ENCODE peak calls at places on chromosomes 5 and 9, in seven cellular contexts. One of them, this sample, is unnamed.
A peak's percentile ranks its signal among the peaks of the same experiment; 100 is the strongest.

GRCh38 chr9:14433841-14434511 is 120.0 kb upstream of the NFIB start:
- DNase-seq in mammary epithelial cell: peak; percentile 62
- DNase-seq in kidney epithelial cell: no peak
- DNase-seq in CD8-positive, alpha-beta T cell: no peak
- DNase-seq in PC-9: peak; percentile 53
- DNase-seq in MM.1S: no peak
- DNase-seq in body of pancreas: peak; percentile 25
- DNase-seq in this sample: peak; percentile 7

GRCh38 chr5:127608077-127608660 is 40.7 kb upstream of the CTXN3 start:
- DNase-seq in kidney epithelial cell: no peak
- DNase-seq in body of pancreas: no peak
- DNase-seq in PC-9: peak; percentile 38
- DNase-seq in mammary epithelial cell: peak; percentile 87
- DNase-seq in CD8-positive, alpha-beta T cell: no peak
- DNase-seq in MM.1S: no peak
- DNase-seq in this sample: no peak

GRCh38 chr5:1140188-1140817 is 28.4 kb upstream of the SLC12A7 start:
- DNase-seq in kidney epithelial cell: no peak
- DNase-seq in CD8-positive, alpha-beta T cell: peak; percentile 74
- DNase-seq in body of pancreas: peak; percentile 90
- DNase-seq in mammary epithelial cell: peak; percentile 56
- DNase-seq in MM.1S: peak; percentile 84
- DNase-seq in PC-9: peak; percentile 69
- DNase-seq in this sample: peak; percentile 71

GRCh38 chr5:94694671-94695070 is 76.2 kb downstream of the SLF1 start:
- DNase-seq in PC-9: no peak
- DNase-seq in mammary epithelial cell: no peak
- DNase-seq in body of pancreas: no peak
- DNase-seq in kidney epithelial cell: no peak
- DNase-seq in MM.1S: no peak
- DNase-seq in CD8-positive, alpha-beta T cell: no peak
- DNase-seq in this sample: no peak

GRCh38 chr9:116322521-116322920 is 168.9 kb downstream of the PAPPA start:
- DNase-seq in mammary epithelial cell: no peak
- DNase-seq in kidney epithelial cell: no peak
- DNase-seq in PC-9: no peak
- DNase-seq in CD8-positive, alpha-beta T cell: no peak
- DNase-seq in body of pancreas: no peak
- DNase-seq in MM.1S: no peak
- DNase-seq in this sample: no peak

GRCh38 chr5:56543431-56544385 is 271.6 kb upstream of the MAP3K1 start:
- DNase-seq in CD8-positive, alpha-beta T cell: no peak
- DNase-seq in MM.1S: no peak
- DNase-seq in body of pancreas: no peak
- DNase-seq in PC-9: peak; percentile 97
- DNase-seq in mammary epithelial cell: peak; percentile 87
- DNase-seq in kidney epithelial cell: no peak
- DNase-seq in this sample: no peak

GRCh38 chr9:96136992-96137665 is 164.8 kb downstream of the HSD17B3 start:
- DNase-seq in mammary epithelial cell: no peak
- DNase-seq in CD8-positive, alpha-beta T cell: no peak
- DNase-seq in PC-9: no peak
- DNase-seq in MM.1S: peak; percentile 92
- DNase-seq in body of pancreas: no peak
- DNase-seq in kidney epithelial cell: no peak
- DNase-seq in this sample: peak; percentile 43

GRCh38 chr5:142253938-142254895 is 70.6 kb downstream of the SPRY4 start:
- DNase-seq in MM.1S: no peak
- DNase-seq in kidney epithelial cell: no peak
- DNase-seq in PC-9: no peak
- DNase-seq in mammary epithelial cell: no peak
- DNase-seq in body of pancreas: no peak
- DNase-seq in CD8-positive, alpha-beta T cell: no peak
- DNase-seq in this sample: no peak

GRCh38 chr5:115179959-115180709 is 10.4 kb upstream of the TRIM36 start:
- DNase-seq in body of pancreas: peak; percentile 23
- DNase-seq in CD8-positive, alpha-beta T cell: no peak
- DNase-seq in MM.1S: no peak
- DNase-seq in kidney epithelial cell: no peak
- DNase-seq in mammary epithelial cell: peak; percentile 21
- DNase-seq in PC-9: no peak
- DNase-seq in this sample: peak; percentile 37

GRCh38 chr5:10250804-10251276 is 760 bp downstream of the CCT5 start:
- DNase-seq in mammary epithelial cell: peak; percentile 34
- DNase-seq in kidney epithelial cell: no peak
- DNase-seq in MM.1S: peak; percentile 34
- DNase-seq in CD8-positive, alpha-beta T cell: no peak
- DNase-seq in body of pancreas: no peak
- DNase-seq in PC-9: no peak
- DNase-seq in this sample: no peak

GRCh38 chr9:76859860-76860259 is 46.1 kb downstream of the PRUNE2 start:
- DNase-seq in body of pancreas: no peak
- DNase-seq in mammary epithelial cell: no peak
- DNase-seq in CD8-positive, alpha-beta T cell: no peak
- DNase-seq in kidney epithelial cell: no peak
- DNase-seq in MM.1S: no peak
- DNase-seq in PC-9: no peak
- DNase-seq in this sample: no peak

GRCh38 chr9:98859941-98860340 is 52.5 kb downstream of the GALNT12 start:
- DNase-seq in PC-9: peak; percentile 28
- DNase-seq in body of pancreas: no peak
- DNase-seq in MM.1S: no peak
- DNase-seq in mammary epithelial cell: no peak
- DNase-seq in kidney epithelial cell: no peak
- DNase-seq in CD8-positive, alpha-beta T cell: no peak
- DNase-seq in this sample: no peak

GRCh38 chr5:128228506-128228905 is 144.9 kb downstream of the SLC12A2 start:
- DNase-seq in mammary epithelial cell: no peak
- DNase-seq in body of pancreas: no peak
- DNase-seq in kidney epithelial cell: peak; percentile 38
- DNase-seq in MM.1S: no peak
- DNase-seq in PC-9: peak; percentile 66
- DNase-seq in CD8-positive, alpha-beta T cell: no peak
- DNase-seq in this sample: no peak

GRCh38 chr5:72855821-72856220 is 39.4 kb downstream of the TNPO1 start:
- DNase-seq in kidney epithelial cell: no peak
- DNase-seq in body of pancreas: no peak
- DNase-seq in mammary epithelial cell: no peak
- DNase-seq in PC-9: no peak
- DNase-seq in MM.1S: no peak
- DNase-seq in CD8-positive, alpha-beta T cell: no peak
- DNase-seq in this sample: no peak

GRCh38 chr5:72860499-72860898 is 44.0 kb downstream of the TNPO1 start:
- DNase-seq in CD8-positive, alpha-beta T cell: no peak
- DNase-seq in mammary epithelial cell: no peak
- DNase-seq in body of pancreas: no peak
- DNase-seq in MM.1S: no peak
- DNase-seq in kidney epithelial cell: no peak
- DNase-seq in PC-9: no peak
- DNase-seq in this sample: no peak

GRCh38 chr5:72857396-72857795 is 40.9 kb downstream of the TNPO1 start:
- DNase-seq in mammary epithelial cell: no peak
- DNase-seq in MM.1S: no peak
- DNase-seq in PC-9: no peak
- DNase-seq in body of pancreas: no peak
- DNase-seq in kidney epithelial cell: no peak
- DNase-seq in CD8-positive, alpha-beta T cell: no peak
- DNase-seq in this sample: no peak

GRCh38 chr5:72854419-72854818 is 38.0 kb downstream of the TNPO1 start:
- DNase-seq in kidney epithelial cell: no peak
- DNase-seq in mammary epithelial cell: peak; percentile 21
- DNase-seq in body of pancreas: no peak
- DNase-seq in MM.1S: no peak
- DNase-seq in PC-9: no peak
- DNase-seq in CD8-positive, alpha-beta T cell: no peak
- DNase-seq in this sample: no peak

GRCh38 chr5:72859127-72859526 is 42.7 kb downstream of the TNPO1 start:
- DNase-seq in kidney epithelial cell: no peak
- DNase-seq in CD8-positive, alpha-beta T cell: no peak
- DNase-seq in MM.1S: no peak
- DNase-seq in body of pancreas: no peak
- DNase-seq in mammary epithelial cell: no peak
- DNase-seq in PC-9: no peak
- DNase-seq in this sample: no peak
- H3K36me3 ChIP-seq in kidney epithelial cell: no peaks in the 10 kb centered on the region
- H3K36me3 ChIP-seq in CD8-positive, alpha-beta T cell: peaks cover 33% of the 10 kb centered on the region
- H3K36me3 ChIP-seq in MM.1S: peaks cover 30% of the 10 kb centered on the region
- H3K36me3 ChIP-seq in body of pancreas: no peaks in the 10 kb centered on the region
- H3K36me3 ChIP-seq in mammary epithelial cell: peaks cover 55% of the 10 kb centered on the region
- H3K36me3 ChIP-seq in PC-9: peaks cover 75% of the 10 kb centered on the region
- H3K36me3 ChIP-seq in this sample: peaks cover 11% of the 10 kb centered on the region

GRCh38 chr5:141234109-141234508 is 11.0 kb downstream of the PCDHB14 start:
- DNase-seq in PC-9: no peak
- DNase-seq in MM.1S: no peak
- DNase-seq in kidney epithelial cell: no peak
- DNase-seq in mammary epithelial cell: peak; percentile 7
- DNase-seq in body of pancreas: peak; percentile 26
- DNase-seq in CD8-positive, alpha-beta T cell: no peak
- DNase-seq in this sample: no peak
- TF ChIP-seq CTCF in PC-9: peak; percentile 44
- TF ChIP-seq CTCF in MM.1S: peak; percentile 31
- TF ChIP-seq CTCF in kidney epithelial cell: peak; percentile 10
- TF ChIP-seq CTCF in mammary epithelial cell: no peak
- TF ChIP-seq CTCF in body of pancreas: peak; percentile 17
- TF ChIP-seq CTCF in CD8-positive, alpha-beta T cell: no peak
- TF ChIP-seq CTCF in this sample: no peak

DNA sequence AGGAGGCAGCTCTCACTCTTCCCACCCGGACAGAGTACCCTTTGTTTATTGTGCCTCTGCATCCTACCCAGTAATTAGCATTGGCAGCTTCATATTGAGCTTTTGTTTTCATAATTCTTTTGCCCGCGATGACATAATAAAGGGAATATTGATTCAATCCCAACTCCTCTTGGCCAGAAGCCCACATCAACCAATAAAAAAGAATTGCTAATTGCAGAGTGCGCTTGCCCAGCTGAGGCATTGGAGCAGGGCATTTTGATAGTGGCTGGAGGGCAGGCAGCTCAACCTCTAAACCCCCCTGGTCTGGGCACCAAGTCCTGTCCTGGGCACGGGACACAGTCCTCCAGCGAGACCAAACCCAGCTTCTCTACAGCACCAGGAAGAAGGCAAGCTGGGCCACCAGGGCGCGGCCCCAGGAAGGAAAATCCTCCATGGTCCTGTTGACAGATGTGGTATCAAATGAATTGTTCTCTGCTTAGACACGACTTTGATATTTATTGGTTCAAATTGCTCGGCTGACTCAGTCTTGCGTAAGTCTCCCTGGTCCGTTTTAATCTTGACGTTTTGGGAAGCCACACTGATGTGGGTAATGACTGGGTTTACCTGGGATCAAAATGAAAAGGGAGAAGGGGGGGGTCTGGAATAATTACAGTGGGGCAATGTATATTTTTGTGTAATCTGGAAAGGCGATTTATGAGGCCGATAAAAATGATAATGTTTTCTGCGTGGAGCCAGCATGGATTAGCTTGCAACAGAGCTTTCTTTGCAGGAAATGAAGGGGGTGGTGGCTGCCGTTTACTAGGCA is 220.7 kb upstream of the MSX2 start:
- DNase-seq in CD8-positive, alpha-beta T cell: no peak
- DNase-seq in PC-9: peak; percentile 56
- DNase-seq in MM.1S: no peak
- DNase-seq in mammary epithelial cell: peak; percentile 84
- DNase-seq in kidney epithelial cell: no peak
- DNase-seq in body of pancreas: peak; percentile 14
- DNase-seq in this sample: no peak
- H3K4me3 ChIP-seq in CD8-positive, alpha-beta T cell: no peak overlapping the region
- H3K4me3 ChIP-seq in PC-9: no peak overlapping the region
- H3K4me3 ChIP-seq in MM.1S: no peak overlapping the region
- H3K4me3 ChIP-seq in mammary epithelial cell: no peak overlapping the region
- H3K4me3 ChIP-seq in kidney epithelial cell: no peak overlapping the region
- H3K4me3 ChIP-seq in body of pancreas: no peak overlapping the region
- H3K4me3 ChIP-seq in this sample: no peak overlapping the region

GRCh38 chr9:131470581-131470991 is 32.1 kb upstream of the POMT1 start:
- DNase-seq in PC-9: no peak
- DNase-seq in body of pancreas: no peak
- DNase-seq in CD8-positive, alpha-beta T cell: no peak
- DNase-seq in mammary epithelial cell: no peak
- DNase-seq in kidney epithelial cell: no peak
- DNase-seq in MM.1S: no peak
- DNase-seq in this sample: no peak

GRCh38 chr9:131469369-131469768 is 33.3 kb upstream of the POMT1 start:
- DNase-seq in body of pancreas: no peak
- DNase-seq in mammary epithelial cell: no peak
- DNase-seq in PC-9: no peak
- DNase-seq in MM.1S: no peak
- DNase-seq in kidney epithelial cell: no peak
- DNase-seq in CD8-positive, alpha-beta T cell: no peak
- DNase-seq in this sample: no peak

GRCh38 chr9:131467214-131467935 is 35.3 kb upstream of the POMT1 start:
- DNase-seq in kidney epithelial cell: no peak
- DNase-seq in PC-9: no peak
- DNase-seq in body of pancreas: no peak
- DNase-seq in mammary epithelial cell: no peak
- DNase-seq in MM.1S: no peak
- DNase-seq in CD8-positive, alpha-beta T cell: no peak
- DNase-seq in this sample: no peak

GRCh38 chr9:131468031-131468430 is 34.7 kb upstream of the POMT1 start:
- DNase-seq in mammary epithelial cell: no peak
- DNase-seq in MM.1S: no peak
- DNase-seq in PC-9: no peak
- DNase-seq in body of pancreas: no peak
- DNase-seq in CD8-positive, alpha-beta T cell: no peak
- DNase-seq in kidney epithelial cell: no peak
- DNase-seq in this sample: no peak

DNA sequence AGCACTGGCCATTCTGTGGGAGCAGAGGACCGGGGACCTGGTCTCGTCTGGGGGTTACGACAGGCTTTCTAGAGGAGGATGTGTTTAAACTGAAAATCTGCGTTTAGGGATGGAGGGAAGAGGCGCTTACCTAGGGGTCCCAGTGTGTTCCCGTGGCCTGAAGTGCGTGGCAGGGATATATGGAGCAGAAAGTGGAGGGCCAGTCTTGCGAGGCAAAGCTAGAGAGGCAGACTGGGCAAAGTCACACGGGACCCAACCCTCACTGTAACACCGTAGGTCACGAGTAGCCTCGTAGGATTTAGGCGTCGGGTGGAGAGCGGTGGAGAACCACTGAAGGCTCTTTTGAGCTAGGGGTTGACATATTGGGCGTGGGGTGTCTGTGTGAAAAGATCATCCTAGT is 32.8 kb upstream of the POMT1 start:
- DNase-seq in body of pancreas: no peak
- DNase-seq in mammary epithelial cell: no peak
- DNase-seq in MM.1S: no peak
- DNase-seq in PC-9: no peak
- DNase-seq in kidney epithelial cell: no peak
- DNase-seq in CD8-positive, alpha-beta T cell: no peak
- DNase-seq in this sample: no peak
- H3K36me3 ChIP-seq in body of pancreas: peaks cover 5% of the 10 kb centered on the region
- H3K36me3 ChIP-seq in mammary epithelial cell: peaks cover 34% of the 10 kb centered on the region
- H3K36me3 ChIP-seq in MM.1S: peaks cover 17% of the 10 kb centered on the region
- H3K36me3 ChIP-seq in PC-9: peaks cover 36% of the 10 kb centered on the region
- H3K36me3 ChIP-seq in kidney epithelial cell: peaks cover 4% of the 10 kb centered on the region
- H3K36me3 ChIP-seq in CD8-positive, alpha-beta T cell: peaks cover 84% of the 10 kb centered on the region
- H3K36me3 ChIP-seq in this sample: peaks cover 53% of the 10 kb centered on the region